ENCODE peak calls at places on chromosome 12, in ten cellular contexts. N is GM10248, Z is GM13976, P is AG04450, I is endothelial cell, R is Caco-2, Q is choroid plexus epithelial cell, M is cardiac fibroblast, J is heart right ventricle, V is IMR-90. T is an unnamed sample.

GRCh38 chr12:34205401-34205800 is 183.1 kb downstream of the ALG10 start:
- DNase-seq in V (no peak), M (no peak), P (no peak), Z (no peak), Q (no peak), N (no peak), I (no peak), R (no peak), J (no peak), T (no peak)

GRCh38 chr12:124408822-124409517 is 114.1 kb downstream of the RFLNA start:
- DNase-seq in P (no peak), Q (no peak), Z (no peak), N (no peak), R (no peak), V (no peak), I (no peak), M (no peak), J (no peak), T (no peak)

GRCh38 chr12:54222609-54223008 is 33.8 kb upstream of the SMUG1 start:
- DNase-seq in J (no peak), Q (peak), V (peak), P (peak), R (no peak), M (peak), N (no peak), I (no peak), Z (no peak), T (no peak)

GRCh38 chr12:29518407-29518806 is 20.9 kb upstream of the OVCH1 start:
- DNase-seq in P (no peak), I (no peak), J (no peak), N (no peak), R (no peak), M (no peak), V (no peak), Q (no peak), Z (no peak), T (no peak)

GRCh38 chr12:1350934-1351240 is 243.5 kb downstream of the FBXL14 start:
- DNase-seq in P (no peak), R (no peak), J (no peak), Z (no peak), M (no peak), N (no peak), I (no peak), V (no peak), Q (no peak), T (no peak)

GRCh38 chr12:130818381-130819247 is 20.4 kb downstream of the STX2 start:
- DNase-seq in I (peak), P (no peak), R (peak), N (peak), J (peak), M (peak), V (no peak), Z (peak), Q (peak), T (peak)

GRCh38 chr12:44640831-44641230 is 235.3 kb downstream of the NELL2 start:
- DNase-seq in N (no peak), Z (no peak), J (no peak), P (no peak), I (no peak), V (no peak), M (no peak), Q (no peak), R (no peak), T (no peak)

GRCh38 chr12:84911331-84912190 is 1.0 kb downstream of the SLC6A15 start:
- DNase-seq in R (peak), V (peak), J (no peak), N (peak), Q (peak), M (peak), P (no peak), Z (peak), I (peak), T (peak)

GRCh38 chr12:122064034-122064777 is 14.3 kb upstream of the MLXIP start:
- DNase-seq in V (peak), I (peak), M (peak), R (peak), P (no peak), J (peak), N (peak), Q (peak), Z (peak), T (peak)

GRCh38 chr12:122323311-122324019 is 57.2 kb upstream of the VPS33A start:
- DNase-seq in P (no peak), Q (no peak), Z (no peak), R (no peak), J (no peak), I (no peak), V (no peak), M (no peak), N (no peak), T (no peak)

GRCh38 chr12:19648173-19648572 is 208.9 kb downstream of the AEBP2 start:
- DNase-seq in M (no peak), Q (no peak), J (no peak), P (no peak), R (no peak), N (no peak), V (no peak), Z (no peak), I (no peak), T (no peak)
- TF ChIP-seq CTCF in M (no peak), Q (no peak), J (no peak), P (no peak), R (no peak), N (no peak), V (no peak), Z (no peak), I (no peak), T (no peak)

GRCh38 chr12:57775044-57775443 is 2.6 kb downstream of the EEF1AKMT3 start:
- DNase-seq in R (no peak), V (no peak), Z (no peak), P (no peak), J (no peak), I (no peak), N (no peak), Q (no peak), M (no peak), T (no peak)

GRCh38 chr12:57776247-57776587 is 3.8 kb downstream of the EEF1AKMT3 start:
- DNase-seq in V (no peak), Z (no peak), N (no peak), Q (no peak), P (no peak), R (no peak), M (no peak), J (no peak), I (no peak), T (no peak)

GRCh38 chr12:57777367-57777766 is 5.0 kb downstream of the EEF1AKMT3 start:
- DNase-seq in J (no peak), Q (no peak), N (no peak), M (no peak), Z (no peak), I (no peak), V (no peak), R (no peak), P (no peak), T (no peak)

GRCh38 chr12:57772429-57773322 is at the start of gene EEF1AKMT3:
- DNase-seq in Q (peak), R (peak), M (peak), N (peak), Z (peak), V (peak), I (peak), J (peak), P (no peak), T (no peak)

DNA sequence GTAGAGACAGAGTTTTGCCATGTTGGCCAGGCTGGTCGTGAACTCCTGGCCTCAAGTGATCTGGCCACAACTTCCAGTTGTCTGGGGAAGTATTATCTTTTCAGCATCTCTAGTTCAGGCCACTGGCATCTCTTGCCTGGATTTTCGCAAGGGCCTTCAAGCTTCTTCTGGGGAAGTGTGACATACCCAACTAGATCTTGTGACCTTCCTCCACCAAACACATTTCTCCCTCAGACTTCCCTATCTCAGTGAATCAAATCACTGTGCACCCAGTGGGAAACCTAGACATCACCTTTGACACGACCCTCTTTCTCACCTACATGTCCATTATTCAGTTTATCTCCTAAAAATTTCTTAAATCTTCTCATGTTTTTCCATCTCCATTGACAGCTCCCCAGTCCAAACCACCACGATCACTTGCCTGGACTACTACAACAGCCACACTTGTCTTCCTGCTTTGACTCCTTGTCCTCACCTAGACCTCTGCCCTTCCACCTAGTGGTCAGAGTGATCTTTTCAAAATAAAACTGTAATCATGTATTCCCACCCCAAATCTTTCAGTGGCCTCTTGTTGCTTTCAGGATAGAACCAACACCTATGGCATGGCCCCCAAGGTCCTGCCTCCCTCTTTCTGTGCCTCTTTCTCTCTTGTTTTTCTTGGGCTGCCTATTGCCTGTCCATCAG is 3.3 kb downstream of the EEF1AKMT3 start:
- DNase-seq in J (no peak), Q (no peak), V (no peak), I (no peak), R (no peak), M (no peak), N (no peak), P (no peak), Z (no peak), T (no peak)
- TF ChIP-seq CTCF in J (no peak), Q (no peak), V (no peak), I (no peak), R (peak), M (no peak), N (no peak), P (peak), Z (no peak), T (no peak)

DNA sequence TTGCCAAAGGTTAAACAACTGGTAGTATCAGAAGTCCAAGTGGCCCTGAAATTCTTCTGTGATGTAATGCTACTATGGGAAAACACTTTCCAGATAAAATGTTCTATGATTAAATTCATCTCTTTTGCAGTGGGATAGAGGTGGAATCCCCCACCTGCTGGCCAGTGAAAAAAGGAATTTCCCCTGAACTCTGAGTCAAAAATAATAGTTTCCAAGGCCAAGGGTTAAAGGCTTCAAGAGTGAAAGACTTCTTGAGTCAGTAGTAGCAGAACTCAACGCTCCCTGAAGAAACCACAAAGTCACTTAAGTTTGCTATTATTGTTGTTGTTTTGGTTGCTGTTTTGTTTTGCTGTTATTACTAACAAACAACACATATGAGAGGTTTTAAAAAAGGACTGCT is 330.8 kb downstream of the SOX5 start:
- DNase-seq in P (no peak), Z (no peak), J (no peak), Q (no peak), V (no peak), I (no peak), R (no peak), M (no peak), N (no peak), T (no peak)
- TF ChIP-seq CTCF in P (no peak), Z (no peak), J (no peak), Q (no peak), V (no peak), I (no peak), R (no peak), M (no peak), N (no peak), T (no peak)

DNA sequence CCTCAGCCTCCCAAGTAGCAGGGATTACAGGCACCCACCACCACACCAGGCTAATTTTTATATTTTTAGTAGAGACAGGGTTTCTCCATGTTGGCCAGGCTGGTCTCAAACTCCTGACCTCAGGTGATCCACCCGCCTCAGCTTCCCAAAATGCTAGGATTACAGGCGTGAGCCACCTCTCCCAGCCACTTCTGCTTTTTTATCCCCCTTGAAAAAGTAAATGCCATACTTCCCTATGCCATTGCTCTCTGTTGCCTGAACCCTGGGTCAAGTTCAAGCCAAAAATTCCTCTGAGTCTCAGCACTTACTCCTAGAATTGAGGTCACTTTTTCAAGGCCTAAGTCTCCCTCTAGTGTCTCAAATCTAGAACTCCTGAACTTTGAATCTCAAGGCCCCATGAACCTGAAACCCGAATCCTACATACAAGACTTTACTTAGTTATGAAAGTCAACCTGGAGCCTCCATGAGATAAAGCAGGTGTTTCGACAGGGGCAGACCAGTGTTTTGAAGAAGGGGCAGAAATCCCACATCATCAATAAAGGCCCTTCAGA is 1.4 kb upstream of the APOBEC1 start:
- DNase-seq in N (peak), V (no peak), I (no peak), M (no peak), R (no peak), P (no peak), Z (no peak), J (no peak), Q (peak), T (no peak)
- TF ChIP-seq CTCF in N (no peak), V (no peak), I (peak), M (no peak), R (peak), P (no peak), Z (no peak), J (no peak), Q (peak), T (no peak)

DNA sequence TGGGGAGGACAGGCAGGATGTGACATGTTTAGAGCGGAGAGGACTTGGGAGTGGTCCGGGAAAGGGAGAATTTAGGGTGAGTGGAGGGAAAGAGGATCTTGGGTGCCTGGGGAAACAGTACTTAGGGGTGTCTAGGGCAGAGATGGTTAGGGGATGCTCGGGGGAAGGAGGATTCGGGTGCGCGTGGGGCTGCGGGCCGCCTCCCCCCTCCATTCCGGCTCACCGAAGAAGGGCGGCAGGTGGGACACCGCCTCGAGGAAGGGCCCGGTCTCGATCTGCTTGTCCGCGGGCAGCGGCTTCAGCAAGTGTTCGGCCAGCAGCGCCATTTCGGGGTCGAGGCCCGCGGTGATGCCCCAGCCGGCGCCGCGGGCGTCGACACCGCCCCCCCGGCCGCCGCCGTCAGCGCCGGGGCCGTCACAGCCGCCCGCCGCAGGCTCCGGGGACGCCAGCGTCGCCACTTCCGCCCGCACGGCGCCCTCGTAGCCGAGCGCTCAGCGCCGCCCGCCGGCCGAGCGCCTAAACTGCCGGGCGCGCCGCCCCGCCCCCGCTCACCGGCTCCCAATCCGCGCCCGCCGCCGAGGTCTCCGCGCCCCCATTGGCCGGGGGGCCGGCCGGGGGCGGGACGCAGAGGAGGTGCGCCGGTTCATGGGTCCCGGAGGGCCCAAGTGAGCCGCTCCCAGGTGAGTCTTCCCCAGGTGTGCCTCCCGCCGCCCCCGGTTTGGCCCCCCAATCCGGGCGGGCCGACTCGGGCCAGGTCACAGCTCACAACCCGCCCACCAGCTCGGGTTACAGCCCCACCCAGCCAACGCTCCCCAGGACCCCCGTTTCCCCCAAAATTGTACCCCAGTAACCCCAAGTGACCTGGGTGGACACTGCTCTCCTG is at the start of gene GLTP:
- DNase-seq in Z (peak), N (peak), R (peak), P (no peak), I (peak), Q (peak), M (peak), V (peak), J (peak), T (peak)
- TF ChIP-seq CTCF in Z (peak), N (peak), R (peak), P (peak), I (no peak), Q (no peak), M (no peak), V (peak), J (peak), T (peak)